ENCODE peak calls at places on chromosome 10, in five cellular contexts. One of them, this sample, is unnamed.

GRCh38 chr10:50431791-50432190 is 180.5 kb upstream of the ASAH2 start:
- DNase-seq in Peyer's patch: no peak
- DNase-seq in WERI-Rb-1: no peak
- DNase-seq in tibial artery: no peak
- DNase-seq in upper lobe of right lung: no peak
- DNase-seq in this sample: no peak

GRCh38 chr10:100009283-100009792 is 409 bp downstream of the DNMBP start:
- DNase-seq in Peyer's patch: peak; percentile 82
- DNase-seq in WERI-Rb-1: peak; percentile 30
- DNase-seq in tibial artery: no peak
- DNase-seq in upper lobe of right lung: peak; percentile 65
- DNase-seq in this sample: no peak

GRCh38 chr10:26486985-26487850 is 49.1 kb downstream of the APBB1IP start:
- DNase-seq in Peyer's patch: peak; percentile 65
- DNase-seq in WERI-Rb-1: no peak
- DNase-seq in tibial artery: peak; percentile 68
- DNase-seq in upper lobe of right lung: no peak
- DNase-seq in this sample: peak; percentile 61

GRCh38 chr10:4650109-4650508 is 175.9 kb upstream of the AKR1E2 start:
- DNase-seq in Peyer's patch: no peak
- DNase-seq in WERI-Rb-1: no peak
- DNase-seq in tibial artery: no peak
- DNase-seq in upper lobe of right lung: no peak
- DNase-seq in this sample: no peak

GRCh38 chr10:74825033-74825370 is 1.4 kb upstream of the KAT6B start:
- DNase-seq in Peyer's patch: peak; percentile 70
- DNase-seq in WERI-Rb-1: peak; percentile 37
- DNase-seq in tibial artery: no peak
- DNase-seq in upper lobe of right lung: peak; percentile 79
- DNase-seq in this sample: peak; percentile 48

GRCh38 chr10:52956861-52957260 is 184.3 kb upstream of the MBL2 start:
- DNase-seq in Peyer's patch: no peak
- DNase-seq in WERI-Rb-1: no peak
- DNase-seq in tibial artery: no peak
- DNase-seq in upper lobe of right lung: no peak
- DNase-seq in this sample: no peak

GRCh38 chr10:22655312-22655973 is 58.9 kb downstream of the PIP4K2A start:
- DNase-seq in Peyer's patch: no peak
- DNase-seq in WERI-Rb-1: no peak
- DNase-seq in tibial artery: no peak
- DNase-seq in upper lobe of right lung: no peak
- DNase-seq in this sample: no peak

GRCh38 chr10:6054884-6055283 is 7.3 kb downstream of the IL2RA start:
- DNase-seq in Peyer's patch: peak; percentile 39
- DNase-seq in WERI-Rb-1: no peak
- DNase-seq in tibial artery: no peak
- DNase-seq in upper lobe of right lung: no peak
- DNase-seq in this sample: no peak

GRCh38 chr10:112919721-112920120 is 30.3 kb upstream of the TCF7L2 start:
- DNase-seq in Peyer's patch: no peak
- DNase-seq in WERI-Rb-1: no peak
- DNase-seq in tibial artery: no peak
- DNase-seq in upper lobe of right lung: no peak
- DNase-seq in this sample: no peak

GRCh38 chr10:87622290-87623004 is 37.2 kb upstream of the PAPSS2 start:
- DNase-seq in Peyer's patch: no peak
- DNase-seq in WERI-Rb-1: peak; percentile 15
- DNase-seq in tibial artery: no peak
- DNase-seq in upper lobe of right lung: no peak
- DNase-seq in this sample: no peak
- TF ChIP-seq CTCF in Peyer's patch: no peak
- TF ChIP-seq CTCF in WERI-Rb-1: peak; percentile 32
- TF ChIP-seq CTCF in tibial artery: peak; percentile 36
- TF ChIP-seq CTCF in upper lobe of right lung: no peak
- TF ChIP-seq CTCF in this sample: no peak

DNA sequence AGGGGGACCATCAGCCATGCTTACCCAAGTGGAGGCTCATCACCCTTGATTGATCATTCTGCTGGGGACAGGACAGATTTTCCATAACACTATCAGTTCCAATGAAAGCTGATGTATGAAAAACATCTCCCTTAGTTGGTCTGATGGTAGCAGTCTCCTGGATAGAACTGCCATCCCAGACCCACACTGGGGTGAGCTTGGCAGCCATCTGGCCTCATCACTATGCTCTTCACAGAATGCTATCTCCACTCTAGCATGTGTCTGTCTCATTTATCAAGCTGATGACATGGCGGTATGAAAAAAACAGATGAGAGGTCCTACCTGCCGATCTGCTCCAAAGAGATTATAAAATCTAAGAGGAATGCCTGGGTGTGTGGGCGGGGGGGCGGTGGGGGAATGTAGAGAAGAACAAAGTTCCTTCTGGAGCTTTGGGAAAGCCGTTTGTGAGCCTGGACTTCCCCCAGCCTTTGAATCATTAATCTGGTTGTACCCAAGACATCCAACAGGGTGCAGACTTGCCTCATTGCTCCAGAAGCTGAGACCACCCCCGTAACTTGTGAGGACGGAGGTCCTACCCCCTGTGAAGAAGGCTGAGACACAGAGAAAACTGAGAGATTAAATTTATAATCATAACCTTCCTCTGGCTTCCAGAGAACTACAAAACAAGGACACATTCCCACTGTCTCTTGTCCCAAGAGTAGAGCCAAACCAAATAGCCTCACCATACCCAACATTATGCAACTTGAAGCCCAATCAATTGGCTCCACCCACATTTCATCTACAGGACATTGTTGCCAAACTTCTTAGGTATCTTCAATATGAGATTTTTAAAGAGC is 340.9 kb downstream of the KCNMA1 start:
- DNase-seq in Peyer's patch: no peak
- DNase-seq in WERI-Rb-1: peak; percentile 23
- DNase-seq in tibial artery: no peak
- DNase-seq in upper lobe of right lung: no peak
- DNase-seq in this sample: no peak
- TF ChIP-seq CTCF in Peyer's patch: no peak
- TF ChIP-seq CTCF in WERI-Rb-1: peak; percentile 56
- TF ChIP-seq CTCF in tibial artery: no peak
- TF ChIP-seq CTCF in upper lobe of right lung: no peak
- TF ChIP-seq CTCF in this sample: no peak

GRCh38 chr10:44978570-44979280 is at the start of gene DEPP1:
- DNase-seq in Peyer's patch: peak; percentile 93
- DNase-seq in WERI-Rb-1: peak; percentile 98
- DNase-seq in tibial artery: peak; percentile 97
- DNase-seq in upper lobe of right lung: peak; percentile 94
- DNase-seq in this sample: no peak
- TF ChIP-seq CTCF in Peyer's patch: peak; percentile 35
- TF ChIP-seq CTCF in WERI-Rb-1: peak; percentile 13
- TF ChIP-seq CTCF in tibial artery: peak; percentile 32
- TF ChIP-seq CTCF in upper lobe of right lung: no peak
- TF ChIP-seq CTCF in this sample: no peak

GRCh38 chr10:80599424-80599847 is 61.7 kb downstream of the SH2D4B start:
- DNase-seq in Peyer's patch: peak; percentile 46
- DNase-seq in WERI-Rb-1: peak; percentile 75
- DNase-seq in tibial artery: no peak
- DNase-seq in upper lobe of right lung: peak; percentile 76
- DNase-seq in this sample: no peak

GRCh38 chr10:80608706-80609105 is 71.0 kb downstream of the SH2D4B start:
- DNase-seq in Peyer's patch: no peak
- DNase-seq in WERI-Rb-1: no peak
- DNase-seq in tibial artery: no peak
- DNase-seq in upper lobe of right lung: no peak
- DNase-seq in this sample: no peak

GRCh38 chr10:80598951-80599350 is 61.2 kb downstream of the SH2D4B start:
- DNase-seq in Peyer's patch: peak; percentile 24
- DNase-seq in WERI-Rb-1: no peak
- DNase-seq in tibial artery: no peak
- DNase-seq in upper lobe of right lung: no peak
- DNase-seq in this sample: no peak

GRCh38 chr10:80600251-80600650 is 62.5 kb downstream of the SH2D4B start:
- DNase-seq in Peyer's patch: peak; percentile 27
- DNase-seq in WERI-Rb-1: no peak
- DNase-seq in tibial artery: no peak
- DNase-seq in upper lobe of right lung: no peak
- DNase-seq in this sample: no peak

DNA sequence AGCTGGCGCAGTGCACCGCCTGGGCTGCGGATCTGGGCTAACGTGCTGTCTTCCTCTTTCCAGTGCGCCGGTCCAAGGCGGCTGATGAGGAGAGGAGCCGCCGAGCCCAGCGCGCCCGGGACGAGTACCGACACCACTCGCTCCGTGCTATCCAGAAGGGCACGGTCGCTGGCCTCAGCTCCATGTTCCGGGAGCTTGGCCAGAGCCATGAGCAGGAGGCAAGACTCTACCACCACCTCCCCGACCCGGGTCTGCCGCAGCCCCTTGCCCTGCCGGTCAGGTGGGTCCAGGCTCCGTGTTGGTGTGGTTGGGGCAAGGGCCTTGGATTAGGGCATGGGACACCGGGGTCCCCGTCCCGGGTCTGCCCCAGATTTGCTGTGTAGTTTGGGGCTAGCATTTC is 65.8 kb downstream of the SH2D4B start:
- DNase-seq in Peyer's patch: no peak
- DNase-seq in WERI-Rb-1: no peak
- DNase-seq in tibial artery: no peak
- DNase-seq in upper lobe of right lung: no peak
- DNase-seq in this sample: no peak
- TF ChIP-seq CTCF in Peyer's patch: no peak
- TF ChIP-seq CTCF in WERI-Rb-1: no peak
- TF ChIP-seq CTCF in tibial artery: no peak
- TF ChIP-seq CTCF in upper lobe of right lung: no peak
- TF ChIP-seq CTCF in this sample: no peak